ENCODE peak calls at places on chromosomes 3 and 15, in ten cellular contexts. One of them, this sample, is unnamed.

GRCh38 chr3:99172736-99173657 is 271.5 kb upstream of the DCBLD2 start:
- DNase-seq in islet precursor cell: peak; percentile 79
- DNase-seq in HT1080: peak; percentile 68
- DNase-seq in caudate nucleus: peak; percentile 23
- DNase-seq in H9: peak; percentile 74
- DNase-seq in HT-29: peak; percentile 77
- DNase-seq in stimulated activated CD4-positive, alpha-beta T cell treated with anti-CD3 and anti-CD28 coated beads, Interleukin-2, amount 100 ng/mL, for 4 hours: no peak
- DNase-seq in fibroblast of lung: peak; percentile 71
- DNase-seq in Calu3: peak; percentile 66
- DNase-seq in MV-4-11: peak; percentile 55
- DNase-seq in this sample: peak; percentile 60

GRCh38 chr3:38646630-38647029 is 2.9 kb downstream of the SCN5A start:
- DNase-seq in islet precursor cell: peak; percentile 59
- DNase-seq in HT1080: no peak
- DNase-seq in caudate nucleus: no peak
- DNase-seq in H9: peak; percentile 67
- DNase-seq in HT-29: peak; percentile 57
- DNase-seq in stimulated activated CD4-positive, alpha-beta T cell treated with anti-CD3 and anti-CD28 coated beads, Interleukin-2, amount 100 ng/mL, for 4 hours: no peak
- DNase-seq in fibroblast of lung: no peak
- DNase-seq in Calu3: peak; percentile 20
- DNase-seq in MV-4-11: peak; percentile 51
- DNase-seq in this sample: peak; percentile 63

GRCh38 chr15:80926126-80926525 is 63.5 kb downstream of the MESD start:
- DNase-seq in islet precursor cell: no peak
- DNase-seq in HT1080: no peak
- DNase-seq in caudate nucleus: no peak
- DNase-seq in H9: no peak
- DNase-seq in HT-29: no peak
- DNase-seq in stimulated activated CD4-positive, alpha-beta T cell treated with anti-CD3 and anti-CD28 coated beads, Interleukin-2, amount 100 ng/mL, for 4 hours: no peak
- DNase-seq in fibroblast of lung: no peak
- DNase-seq in Calu3: no peak
- DNase-seq in MV-4-11: no peak
- DNase-seq in this sample: no peak

GRCh38 chr3:129022114-129022994 is 21.2 kb downstream of the EFCC1 start:
- DNase-seq in islet precursor cell: no peak
- DNase-seq in HT1080: no peak
- DNase-seq in caudate nucleus: no peak
- DNase-seq in H9: no peak
- DNase-seq in HT-29: no peak
- DNase-seq in stimulated activated CD4-positive, alpha-beta T cell treated with anti-CD3 and anti-CD28 coated beads, Interleukin-2, amount 100 ng/mL, for 4 hours: no peak
- DNase-seq in fibroblast of lung: no peak
- DNase-seq in Calu3: no peak
- DNase-seq in MV-4-11: no peak
- DNase-seq in this sample: no peak

GRCh38 chr15:37764733-37765191 is 169.7 kb upstream of the TMCO5A start:
- DNase-seq in islet precursor cell: no peak
- DNase-seq in HT1080: peak; percentile 55
- DNase-seq in caudate nucleus: no peak
- DNase-seq in H9: no peak
- DNase-seq in HT-29: peak; percentile 76
- DNase-seq in stimulated activated CD4-positive, alpha-beta T cell treated with anti-CD3 and anti-CD28 coated beads, Interleukin-2, amount 100 ng/mL, for 4 hours: no peak
- DNase-seq in fibroblast of lung: peak; percentile 54
- DNase-seq in Calu3: peak; percentile 34
- DNase-seq in MV-4-11: peak; percentile 69
- DNase-seq in this sample: peak; percentile 45

GRCh38 chr3:31297899-31298298 is 234.8 kb upstream of the STT3B start:
- DNase-seq in islet precursor cell: no peak
- DNase-seq in HT1080: no peak
- DNase-seq in caudate nucleus: no peak
- DNase-seq in H9: no peak
- DNase-seq in HT-29: no peak
- DNase-seq in stimulated activated CD4-positive, alpha-beta T cell treated with anti-CD3 and anti-CD28 coated beads, Interleukin-2, amount 100 ng/mL, for 4 hours: no peak
- DNase-seq in fibroblast of lung: no peak
- DNase-seq in Calu3: no peak
- DNase-seq in MV-4-11: no peak
- DNase-seq in this sample: no peak

GRCh38 chr3:171974986-171975837 is 64.2 kb upstream of the FNDC3B start:
- DNase-seq in islet precursor cell: no peak
- DNase-seq in HT1080: no peak
- DNase-seq in caudate nucleus: no peak
- DNase-seq in H9: no peak
- DNase-seq in HT-29: no peak
- DNase-seq in stimulated activated CD4-positive, alpha-beta T cell treated with anti-CD3 and anti-CD28 coated beads, Interleukin-2, amount 100 ng/mL, for 4 hours: no peak
- DNase-seq in fibroblast of lung: peak; percentile 89
- DNase-seq in Calu3: no peak
- DNase-seq in MV-4-11: peak; percentile 97
- DNase-seq in this sample: no peak

GRCh38 chr15:58331903-58332675 is 99.7 kb upstream of the LIPC start:
- DNase-seq in islet precursor cell: peak; percentile 100
- DNase-seq in HT1080: peak; percentile 100
- DNase-seq in caudate nucleus: peak; percentile 87
- DNase-seq in H9: peak; percentile 79
- DNase-seq in HT-29: peak; percentile 98
- DNase-seq in stimulated activated CD4-positive, alpha-beta T cell treated with anti-CD3 and anti-CD28 coated beads, Interleukin-2, amount 100 ng/mL, for 4 hours: peak; percentile 86
- DNase-seq in fibroblast of lung: peak; percentile 100
- DNase-seq in Calu3: peak; percentile 98
- DNase-seq in MV-4-11: peak; percentile 100
- DNase-seq in this sample: peak; percentile 63

GRCh38 chr3:55207744-55208143 is 279.4 kb downstream of the WNT5A start:
- DNase-seq in islet precursor cell: no peak
- DNase-seq in HT1080: no peak
- DNase-seq in caudate nucleus: no peak
- DNase-seq in H9: no peak
- DNase-seq in HT-29: no peak
- DNase-seq in stimulated activated CD4-positive, alpha-beta T cell treated with anti-CD3 and anti-CD28 coated beads, Interleukin-2, amount 100 ng/mL, for 4 hours: no peak
- DNase-seq in fibroblast of lung: no peak
- DNase-seq in Calu3: no peak
- DNase-seq in MV-4-11: no peak
- DNase-seq in this sample: no peak

GRCh38 chr3:193791041-193792032 is 198.3 kb downstream of the OPA1 start:
- DNase-seq in islet precursor cell: peak; percentile 90
- DNase-seq in HT1080: no peak
- DNase-seq in caudate nucleus: no peak
- DNase-seq in H9: peak; percentile 52
- DNase-seq in HT-29: peak; percentile 85
- DNase-seq in stimulated activated CD4-positive, alpha-beta T cell treated with anti-CD3 and anti-CD28 coated beads, Interleukin-2, amount 100 ng/mL, for 4 hours: no peak
- DNase-seq in fibroblast of lung: no peak
- DNase-seq in Calu3: peak; percentile 71
- DNase-seq in MV-4-11: peak; percentile 24
- DNase-seq in this sample: peak; percentile 63

GRCh38 chr15:72856549-72857040 is 73.0 kb upstream of the ADPGK start:
- DNase-seq in islet precursor cell: no peak
- DNase-seq in HT1080: no peak
- DNase-seq in caudate nucleus: no peak
- DNase-seq in H9: peak; percentile 10
- DNase-seq in HT-29: no peak
- DNase-seq in stimulated activated CD4-positive, alpha-beta T cell treated with anti-CD3 and anti-CD28 coated beads, Interleukin-2, amount 100 ng/mL, for 4 hours: no peak
- DNase-seq in fibroblast of lung: no peak
- DNase-seq in Calu3: no peak
- DNase-seq in MV-4-11: no peak
- DNase-seq in this sample: no peak

GRCh38 chr3:111690242-111690641 is 95.1 kb upstream of the ZBED2 start:
- DNase-seq in islet precursor cell: peak; percentile 75
- DNase-seq in HT1080: peak; percentile 96
- DNase-seq in caudate nucleus: no peak
- DNase-seq in H9: no peak
- DNase-seq in HT-29: no peak
- DNase-seq in stimulated activated CD4-positive, alpha-beta T cell treated with anti-CD3 and anti-CD28 coated beads, Interleukin-2, amount 100 ng/mL, for 4 hours: no peak
- DNase-seq in fibroblast of lung: peak; percentile 91
- DNase-seq in Calu3: no peak
- DNase-seq in MV-4-11: peak; percentile 15
- DNase-seq in this sample: no peak

GRCh38 chr3:136862611-136862951 is 573 bp downstream of the NCK1 start:
- DNase-seq in islet precursor cell: peak; percentile 85
- DNase-seq in HT1080: peak; percentile 68
- DNase-seq in caudate nucleus: peak; percentile 31
- DNase-seq in H9: peak; percentile 56
- DNase-seq in HT-29: no peak
- DNase-seq in stimulated activated CD4-positive, alpha-beta T cell treated with anti-CD3 and anti-CD28 coated beads, Interleukin-2, amount 100 ng/mL, for 4 hours: no peak
- DNase-seq in fibroblast of lung: peak; percentile 71
- DNase-seq in Calu3: peak; percentile 73
- DNase-seq in MV-4-11: peak; percentile 32
- DNase-seq in this sample: peak; percentile 64

GRCh38 chr3:23877324-23877980 is 39.3 kb downstream of the NKIRAS1 start:
- DNase-seq in islet precursor cell: no peak
- DNase-seq in HT1080: peak; percentile 59
- DNase-seq in caudate nucleus: no peak
- DNase-seq in H9: no peak
- DNase-seq in HT-29: no peak
- DNase-seq in stimulated activated CD4-positive, alpha-beta T cell treated with anti-CD3 and anti-CD28 coated beads, Interleukin-2, amount 100 ng/mL, for 4 hours: no peak
- DNase-seq in fibroblast of lung: peak; percentile 83
- DNase-seq in Calu3: no peak
- DNase-seq in MV-4-11: peak; percentile 93
- DNase-seq in this sample: no peak

GRCh38 chr3:66037330-66037985 is 1.3 kb downstream of the MAGI1 start:
- DNase-seq in islet precursor cell: peak; percentile 89
- DNase-seq in HT1080: peak; percentile 62
- DNase-seq in caudate nucleus: peak; percentile 3
- DNase-seq in H9: peak; percentile 76
- DNase-seq in HT-29: peak; percentile 60
- DNase-seq in stimulated activated CD4-positive, alpha-beta T cell treated with anti-CD3 and anti-CD28 coated beads, Interleukin-2, amount 100 ng/mL, for 4 hours: no peak
- DNase-seq in fibroblast of lung: peak; percentile 70
- DNase-seq in Calu3: peak; percentile 73
- DNase-seq in MV-4-11: no peak
- DNase-seq in this sample: peak; percentile 61

GRCh38 chr15:70650567-70650966 is 112.8 kb downstream of the UACA start:
- DNase-seq in islet precursor cell: no peak
- DNase-seq in HT1080: no peak
- DNase-seq in caudate nucleus: no peak
- DNase-seq in H9: no peak
- DNase-seq in HT-29: no peak
- DNase-seq in stimulated activated CD4-positive, alpha-beta T cell treated with anti-CD3 and anti-CD28 coated beads, Interleukin-2, amount 100 ng/mL, for 4 hours: no peak
- DNase-seq in fibroblast of lung: no peak
- DNase-seq in Calu3: no peak
- DNase-seq in MV-4-11: no peak
- DNase-seq in this sample: no peak

GRCh38 chr3:57783186-57784088 is 27.3 kb downstream of the SLMAP start:
- DNase-seq in islet precursor cell: no peak
- DNase-seq in HT1080: no peak
- DNase-seq in caudate nucleus: no peak
- DNase-seq in H9: no peak
- DNase-seq in HT-29: no peak
- DNase-seq in stimulated activated CD4-positive, alpha-beta T cell treated with anti-CD3 and anti-CD28 coated beads, Interleukin-2, amount 100 ng/mL, for 4 hours: no peak
- DNase-seq in fibroblast of lung: no peak
- DNase-seq in Calu3: no peak
- DNase-seq in MV-4-11: no peak
- DNase-seq in this sample: no peak

GRCh38 chr3:27165348-27165747 is 203.8 kb downstream of the NEK10 start:
- DNase-seq in islet precursor cell: no peak
- DNase-seq in HT1080: peak; percentile 3
- DNase-seq in caudate nucleus: no peak
- DNase-seq in H9: no peak
- DNase-seq in HT-29: no peak
- DNase-seq in stimulated activated CD4-positive, alpha-beta T cell treated with anti-CD3 and anti-CD28 coated beads, Interleukin-2, amount 100 ng/mL, for 4 hours: no peak
- DNase-seq in fibroblast of lung: peak; percentile 88
- DNase-seq in Calu3: no peak
- DNase-seq in MV-4-11: no peak
- DNase-seq in this sample: no peak

GRCh38 chr15:70014860-70015490 is 82.7 kb downstream of the TLE3 start:
- DNase-seq in islet precursor cell: peak; percentile 83
- DNase-seq in HT1080: no peak
- DNase-seq in caudate nucleus: no peak
- DNase-seq in H9: peak; percentile 94
- DNase-seq in HT-29: no peak
- DNase-seq in stimulated activated CD4-positive, alpha-beta T cell treated with anti-CD3 and anti-CD28 coated beads, Interleukin-2, amount 100 ng/mL, for 4 hours: no peak
- DNase-seq in fibroblast of lung: no peak
- DNase-seq in Calu3: no peak
- DNase-seq in MV-4-11: no peak
- DNase-seq in this sample: peak; percentile 87

GRCh38 chr3:127822836-127823589 is 698 bp upstream of the MGLL start:
- DNase-seq in islet precursor cell: peak; percentile 55
- DNase-seq in HT1080: no peak
- DNase-seq in caudate nucleus: peak; percentile 50
- DNase-seq in H9: no peak
- DNase-seq in HT-29: peak; percentile 56
- DNase-seq in stimulated activated CD4-positive, alpha-beta T cell treated with anti-CD3 and anti-CD28 coated beads, Interleukin-2, amount 100 ng/mL, for 4 hours: no peak
- DNase-seq in fibroblast of lung: peak; percentile 35
- DNase-seq in Calu3: peak; percentile 52
- DNase-seq in MV-4-11: peak; percentile 47
- DNase-seq in this sample: peak; percentile 56

GRCh38 chr15:94412979-94413741 is 181.8 kb downstream of the MCTP2 start:
- DNase-seq in islet precursor cell: no peak
- DNase-seq in HT1080: no peak
- DNase-seq in caudate nucleus: no peak
- DNase-seq in H9: no peak
- DNase-seq in HT-29: peak; percentile 59
- DNase-seq in stimulated activated CD4-positive, alpha-beta T cell treated with anti-CD3 and anti-CD28 coated beads, Interleukin-2, amount 100 ng/mL, for 4 hours: no peak
- DNase-seq in fibroblast of lung: peak; percentile 4
- DNase-seq in Calu3: no peak
- DNase-seq in MV-4-11: peak; percentile 58
- DNase-seq in this sample: no peak

GRCh38 chr15:69060744-69061143 is 46.2 kb downstream of the NOX5 start:
- DNase-seq in islet precursor cell: peak; percentile 18
- DNase-seq in HT1080: no peak
- DNase-seq in caudate nucleus: no peak
- DNase-seq in H9: no peak
- DNase-seq in HT-29: no peak
- DNase-seq in stimulated activated CD4-positive, alpha-beta T cell treated with anti-CD3 and anti-CD28 coated beads, Interleukin-2, amount 100 ng/mL, for 4 hours: peak; percentile 5
- DNase-seq in fibroblast of lung: no peak
- DNase-seq in Calu3: no peak
- DNase-seq in MV-4-11: no peak
- DNase-seq in this sample: no peak

GRCh38 chr15:68693071-68693470 is 114.3 kb downstream of the CORO2B start:
- DNase-seq in islet precursor cell: no peak
- DNase-seq in HT1080: peak; percentile 57
- DNase-seq in caudate nucleus: no peak
- DNase-seq in H9: no peak
- DNase-seq in HT-29: no peak
- DNase-seq in stimulated activated CD4-positive, alpha-beta T cell treated with anti-CD3 and anti-CD28 coated beads, Interleukin-2, amount 100 ng/mL, for 4 hours: no peak
- DNase-seq in fibroblast of lung: peak; percentile 39
- DNase-seq in Calu3: no peak
- DNase-seq in MV-4-11: peak; percentile 60
- DNase-seq in this sample: no peak

GRCh38 chr15:68653031-68653635 is 74.3 kb downstream of the CORO2B start:
- DNase-seq in islet precursor cell: peak; percentile 37
- DNase-seq in HT1080: no peak
- DNase-seq in caudate nucleus: no peak
- DNase-seq in H9: no peak
- DNase-seq in HT-29: no peak
- DNase-seq in stimulated activated CD4-positive, alpha-beta T cell treated with anti-CD3 and anti-CD28 coated beads, Interleukin-2, amount 100 ng/mL, for 4 hours: no peak
- DNase-seq in fibroblast of lung: no peak
- DNase-seq in Calu3: no peak
- DNase-seq in MV-4-11: no peak
- DNase-seq in this sample: no peak

GRCh38 chr15:71547066-71547465 is 263.3 kb upstream of the NR2E3 start:
- DNase-seq in islet precursor cell: no peak
- DNase-seq in HT1080: no peak
- DNase-seq in caudate nucleus: no peak
- DNase-seq in H9: no peak
- DNase-seq in HT-29: no peak
- DNase-seq in stimulated activated CD4-positive, alpha-beta T cell treated with anti-CD3 and anti-CD28 coated beads, Interleukin-2, amount 100 ng/mL, for 4 hours: no peak
- DNase-seq in fibroblast of lung: no peak
- DNase-seq in Calu3: no peak
- DNase-seq in MV-4-11: no peak
- DNase-seq in this sample: no peak

This sample was measured in iPS-NIHi11.